ENCODE peak calls at places on chromosomes 4 and X, in seven cellular contexts. R is AG09309, C is psoas muscle, G is left lung, L is upper lobe of left lung, A is breast epithelium, F is brain microvascular endothelial cell. Y is an unnamed sample.

GRCh38 chrX:154508346-154508745 is 7.7 kb downstream of the FAM3A start:
- DNase-seq in R (no peak), F (no peak), G (no peak), L (no peak), C (no peak), A (no peak), Y (no peak)

GRCh38 chr4:4182835-4183568 is 43.7 kb downstream of the OTOP1 start:
- DNase-seq in A (no peak), C (no peak), F (no peak), G (no peak), L (no peak), R (no peak), Y (no peak)

GRCh38 chr4:85774000-85774399 is 299.1 kb downstream of the ARHGAP24 start:
- DNase-seq in F (no peak), L (no peak), C (no peak), G (no peak), R (no peak), A (no peak), Y (no peak)

GRCh38 chr4:38678078-38678477 is 14.1 kb downstream of the KLF3 start:
- DNase-seq in A (no peak), C (no peak), R (peak; percentile 84), L (no peak), F (peak; percentile 91), G (no peak), Y (peak; percentile 70)

GRCh38 chr4:74018771-74019170 is 19.7 kb downstream of the CXCL3 start:
- DNase-seq in F (no peak), C (no peak), R (no peak), L (no peak), A (no peak), G (no peak), Y (no peak)

GRCh38 chrX:13607996-13608365 is 38.6 kb downstream of the EGFL6 start:
- DNase-seq in F (no peak), C (no peak), G (no peak), A (no peak), L (no peak), R (no peak), Y (no peak)

GRCh38 chr4:57119054-57119651 is 9.0 kb upstream of the IGFBP7 start:
- DNase-seq in C (peak; percentile 43), F (peak; percentile 96), G (no peak), L (no peak), R (peak; percentile 90), A (peak; percentile 53), Y (no peak)

GRCh38 chrX:44227981-44228380 is 115.5 kb downstream of the EFHC2 start:
- DNase-seq in L (no peak), F (no peak), C (no peak), A (no peak), G (no peak), R (no peak), Y (no peak)

GRCh38 chrX:15310117-15310516 is 5.3 kb downstream of the ASB11 start:
- DNase-seq in C (no peak), R (no peak), F (no peak), G (no peak), A (no peak), L (no peak), Y (no peak)

GRCh38 chr4:155546451-155546850 is 120.2 kb upstream of the GUCY1A1 start:
- DNase-seq in C (no peak), L (no peak), G (no peak), F (no peak), R (no peak), A (no peak), Y (no peak)

GRCh38 chr4:176638992-176639391 is 153.7 kb downstream of the VEGFC start:
- DNase-seq in F (no peak), R (no peak), C (no peak), L (no peak), G (no peak), A (no peak), Y (no peak)

GRCh38 chrX:136063340-136064079 is 78.3 kb downstream of the SLC9A6 start:
- DNase-seq in L (no peak), G (no peak), A (no peak), C (no peak), F (peak; percentile 58), R (no peak), Y (no peak)

GRCh38 chr4:186088516-186088915 is 16.0 kb upstream of the FAM149A start:
- DNase-seq in C (no peak), R (no peak), G (no peak), F (no peak), L (no peak), A (no peak), Y (no peak)

GRCh38 chr4:28886934-28887333 is 1833.2 kb upstream of the PCDH7 start:
- DNase-seq in L (no peak), C (no peak), G (no peak), F (no peak), R (peak; percentile 13), A (no peak), Y (no peak)

GRCh38 chrX:48831909-48832291 is 3.5 kb downstream of the PCSK1N start:
- DNase-seq in R (no peak), C (no peak), A (no peak), L (peak; percentile 59), F (no peak), G (no peak), Y (no peak)

GRCh38 chr4:158322119-158322518 is 111.8 kb downstream of the TMEM144 start:
- DNase-seq in G (no peak), A (no peak), L (no peak), C (no peak), R (peak; percentile 59), F (no peak), Y (no peak)

GRCh38 chr4:6377626-6378492 is 94.6 kb downstream of the PPP2R2C start:
- DNase-seq in R (no peak), F (no peak), G (peak; percentile 72), C (no peak), A (no peak), L (peak; percentile 55), Y (no peak)

GRCh38 chr4:172809319-172809718 is 359.3 kb upstream of the GALNT7 start:
- DNase-seq in R (no peak), A (no peak), L (no peak), F (no peak), C (no peak), G (no peak), Y (no peak)

DNA sequence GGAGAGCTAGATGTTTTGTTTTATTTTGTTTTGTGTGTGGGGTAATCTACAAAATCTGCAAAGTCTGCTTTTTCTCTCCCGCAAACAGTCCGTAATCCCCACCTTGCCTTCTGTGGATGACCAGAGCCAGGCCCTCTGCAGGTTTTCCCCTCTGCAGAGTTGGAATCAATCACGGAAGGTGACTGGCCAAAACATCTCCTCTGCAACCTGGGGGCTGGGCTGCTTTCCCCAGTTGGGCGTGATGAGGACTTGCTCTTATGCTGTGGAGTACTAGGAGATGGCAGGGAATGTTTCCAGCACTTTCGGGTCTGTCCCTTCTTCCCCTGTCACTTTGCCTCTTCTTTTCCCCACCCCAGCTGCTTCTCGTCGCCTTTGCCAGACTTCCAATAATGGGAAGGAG is 1.1 kb downstream of the TMEM35A start:
- DNase-seq in A (no peak), L (no peak), C (no peak), R (no peak), G (no peak), F (no peak), Y (no peak)
- H3K4me3 ChIP-seq in A (peak overlapping the region; percentile 42), L (peak overlapping the region; percentile 43), C (peak overlapping the region; percentile 44), R (no peak overlapping the region), G (no peak overlapping the region), F (peak overlapping the region; percentile 62), Y (no peak overlapping the region)

DNA sequence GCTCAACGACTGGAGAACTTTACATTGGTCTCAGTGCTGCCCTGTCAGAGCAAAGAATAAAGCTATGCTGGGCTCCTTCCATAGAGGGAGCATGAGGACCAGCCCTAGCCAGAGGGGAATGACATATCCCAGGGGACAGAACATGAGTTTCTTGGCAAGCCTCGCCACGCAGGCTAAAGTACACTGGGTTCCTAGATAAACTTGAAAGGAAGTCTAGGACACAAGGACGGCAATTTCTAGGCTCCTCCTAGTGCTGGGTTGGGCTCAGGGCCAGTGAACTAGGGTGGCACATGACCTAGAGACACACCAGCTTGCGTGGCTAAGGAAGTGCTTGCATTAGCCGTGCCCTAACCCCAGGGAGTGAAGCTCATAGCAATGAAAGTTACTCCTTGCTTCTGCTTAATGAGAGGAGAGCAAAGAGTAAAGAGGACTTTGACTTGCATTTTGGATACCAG is 141.0 kb downstream of the MAB21L2 start:
- DNase-seq in L (no peak), A (peak; percentile 67), C (peak; percentile 61), G (peak; percentile 73), R (no peak), F (peak; percentile 62), Y (no peak)
- TF ChIP-seq CTCF in L (peak; percentile 20), A (no peak), C (peak; percentile 12), G (no peak), R (no peak), F (peak; percentile 38), Y (no peak)

DNA sequence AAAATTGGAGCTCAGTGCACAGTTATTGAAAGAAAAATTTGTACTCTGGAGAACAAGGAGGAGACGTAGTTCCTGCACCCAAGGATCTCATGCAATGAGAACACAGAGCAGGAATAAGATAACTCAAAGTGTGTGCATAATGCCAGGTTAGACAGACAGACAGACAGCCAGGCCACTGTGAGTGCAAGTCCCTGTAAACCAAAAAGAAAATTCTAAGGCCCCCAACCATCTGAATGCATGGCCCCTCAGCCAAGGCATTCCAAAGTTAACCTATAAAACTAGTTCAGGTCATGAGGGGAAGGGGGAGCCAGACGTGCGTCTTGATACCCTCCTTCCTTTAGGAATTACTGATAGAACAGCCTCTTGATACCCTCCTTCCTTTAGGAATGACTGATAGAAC is 94.5 kb upstream of the ENPP6 start:
- DNase-seq in L (no peak), R (no peak), A (no peak), F (no peak), G (no peak), C (no peak), Y (no peak)
- H3K4me3 ChIP-seq in L (no peak overlapping the region), R (no peak overlapping the region), A (no peak overlapping the region), F (no peak overlapping the region), G (no peak overlapping the region), C (no peak overlapping the region), Y (no peak overlapping the region)

DNA sequence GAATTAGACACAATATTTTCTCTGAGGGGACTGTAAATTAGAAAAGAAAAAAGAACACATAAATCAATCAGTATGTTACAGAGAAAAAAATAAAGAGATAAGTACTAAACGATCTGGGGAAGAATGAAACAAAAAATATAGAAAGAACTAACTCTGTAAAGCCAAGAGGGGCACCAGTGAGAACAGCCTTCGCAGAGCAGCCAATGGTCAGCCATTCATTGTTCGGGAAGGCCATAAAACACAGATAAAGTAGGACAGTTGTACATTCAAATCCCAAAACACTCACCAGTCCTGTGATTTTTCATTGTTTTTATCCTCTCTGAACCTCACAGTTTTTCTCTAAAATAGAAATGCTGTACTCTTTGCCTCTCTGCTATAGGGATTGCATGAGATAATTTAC is 127.9 kb downstream of the NEK1 start:
- DNase-seq in F (peak; percentile 2), R (no peak), A (no peak), G (no peak), L (no peak), C (no peak), Y (no peak)
- TF ChIP-seq CTCF in F (peak; percentile 44), R (peak; percentile 27), A (no peak), G (no peak), L (no peak), C (no peak), Y (no peak)

GRCh38 chrX:149540133-149540620 is 635 bp upstream of the EOLA1 start:
- DNase-seq in C (peak; percentile 93), G (peak; percentile 93), A (peak; percentile 89), F (peak; percentile 81), L (peak; percentile 94), R (peak; percentile 55), Y (peak; percentile 28)
- H3K4me3 ChIP-seq in C (peak overlapping the region; percentile 75), G (peak overlapping the region; percentile 67), A (peak overlapping the region; percentile 61), F (peak overlapping the region; percentile 68), L (peak overlapping the region; percentile 81), R (peak overlapping the region; percentile 75), Y (peak overlapping the region; percentile 54)

Y was measured in kidney epithelial cell.